ENCODE peak calls at places on chromosomes 1 and 21, in seven cellular contexts. One of them, this sample, is unnamed.
A peak's percentile ranks its signal among the peaks of the same experiment; 100 is the strongest.

GRCh38 chr1:78718566-78718965 is 68.9 kb downstream of the IFI44 start:
- DNase-seq in amniotic stem cell: no peak
- DNase-seq in SJSA1: no peak
- DNase-seq in CD4-positive, CD25-positive, alpha-beta regulatory T cell: no peak
- DNase-seq in cardiac fibroblast: peak; percentile 42
- DNase-seq in AG04450: peak; percentile 7
- DNase-seq in GDM1: no peak
- DNase-seq in this sample: no peak

GRCh38 chr1:25018110-25018470 is 88.0 kb upstream of the RUNX3 start:
- DNase-seq in amniotic stem cell: no peak
- DNase-seq in SJSA1: no peak
- DNase-seq in CD4-positive, CD25-positive, alpha-beta regulatory T cell: no peak
- DNase-seq in cardiac fibroblast: no peak
- DNase-seq in AG04450: no peak
- DNase-seq in GDM1: no peak
- DNase-seq in this sample: no peak

GRCh38 chr1:65554829-65555228 is 134.4 kb downstream of the LEPR start:
- DNase-seq in amniotic stem cell: no peak
- DNase-seq in SJSA1: no peak
- DNase-seq in CD4-positive, CD25-positive, alpha-beta regulatory T cell: no peak
- DNase-seq in cardiac fibroblast: no peak
- DNase-seq in AG04450: no peak
- DNase-seq in GDM1: no peak
- DNase-seq in this sample: no peak

GRCh38 chr1:99784143-99784542 is 17.7 kb upstream of the FRRS1 start:
- DNase-seq in amniotic stem cell: no peak
- DNase-seq in SJSA1: no peak
- DNase-seq in CD4-positive, CD25-positive, alpha-beta regulatory T cell: no peak
- DNase-seq in cardiac fibroblast: no peak
- DNase-seq in AG04450: no peak
- DNase-seq in GDM1: no peak
- DNase-seq in this sample: no peak

GRCh38 chr1:7769673-7770412 is 1.3 kb upstream of the VAMP3 start:
- DNase-seq in amniotic stem cell: no peak
- DNase-seq in SJSA1: no peak
- DNase-seq in CD4-positive, CD25-positive, alpha-beta regulatory T cell: no peak
- DNase-seq in cardiac fibroblast: no peak
- DNase-seq in AG04450: no peak
- DNase-seq in GDM1: no peak
- DNase-seq in this sample: no peak

GRCh38 chr21:45309069-45309521 is 21.4 kb upstream of the POFUT2 start:
- DNase-seq in amniotic stem cell: no peak
- DNase-seq in SJSA1: peak; percentile 89
- DNase-seq in CD4-positive, CD25-positive, alpha-beta regulatory T cell: peak; percentile 9
- DNase-seq in cardiac fibroblast: peak; percentile 86
- DNase-seq in AG04450: no peak
- DNase-seq in GDM1: peak; percentile 16
- DNase-seq in this sample: peak; percentile 55

GRCh38 chr1:99963041-99963795 is 6.6 kb upstream of the SLC35A3 start:
- DNase-seq in amniotic stem cell: no peak
- DNase-seq in SJSA1: no peak
- DNase-seq in CD4-positive, CD25-positive, alpha-beta regulatory T cell: no peak
- DNase-seq in cardiac fibroblast: peak; percentile 82
- DNase-seq in AG04450: no peak
- DNase-seq in GDM1: no peak
- DNase-seq in this sample: no peak

GRCh38 chr1:168737446-168737845 is 8.4 kb upstream of the DPT start:
- DNase-seq in amniotic stem cell: no peak
- DNase-seq in SJSA1: no peak
- DNase-seq in CD4-positive, CD25-positive, alpha-beta regulatory T cell: no peak
- DNase-seq in cardiac fibroblast: no peak
- DNase-seq in AG04450: no peak
- DNase-seq in GDM1: no peak
- DNase-seq in this sample: no peak

GRCh38 chr1:218671573-218671972 is 326.4 kb downstream of the TGFB2 start:
- DNase-seq in amniotic stem cell: no peak
- DNase-seq in SJSA1: no peak
- DNase-seq in CD4-positive, CD25-positive, alpha-beta regulatory T cell: no peak
- DNase-seq in cardiac fibroblast: no peak
- DNase-seq in AG04450: no peak
- DNase-seq in GDM1: no peak
- DNase-seq in this sample: no peak

GRCh38 chr1:100721502-100722205 is 2.1 kb downstream of the VCAM1 start:
- DNase-seq in amniotic stem cell: peak; percentile 72
- DNase-seq in SJSA1: peak; percentile 62
- DNase-seq in CD4-positive, CD25-positive, alpha-beta regulatory T cell: no peak
- DNase-seq in cardiac fibroblast: peak; percentile 77
- DNase-seq in AG04450: peak; percentile 94
- DNase-seq in GDM1: no peak
- DNase-seq in this sample: no peak

GRCh38 chr1:212515329-212515760 is 82.6 kb downstream of the NENF start:
- DNase-seq in amniotic stem cell: no peak
- DNase-seq in SJSA1: no peak
- DNase-seq in CD4-positive, CD25-positive, alpha-beta regulatory T cell: no peak
- DNase-seq in cardiac fibroblast: no peak
- DNase-seq in AG04450: no peak
- DNase-seq in GDM1: no peak
- DNase-seq in this sample: no peak

GRCh38 chr1:24151175-24151533 is 8.2 kb upstream of the IL22RA1 start:
- DNase-seq in amniotic stem cell: no peak
- DNase-seq in SJSA1: no peak
- DNase-seq in CD4-positive, CD25-positive, alpha-beta regulatory T cell: peak; percentile 2
- DNase-seq in cardiac fibroblast: no peak
- DNase-seq in AG04450: no peak
- DNase-seq in GDM1: no peak
- DNase-seq in this sample: no peak

GRCh38 chr1:180042994-180043622 is 88.5 kb downstream of the CEP350 start:
- DNase-seq in amniotic stem cell: peak; percentile 32
- DNase-seq in SJSA1: no peak
- DNase-seq in CD4-positive, CD25-positive, alpha-beta regulatory T cell: no peak
- DNase-seq in cardiac fibroblast: peak; percentile 83
- DNase-seq in AG04450: peak; percentile 42
- DNase-seq in GDM1: no peak
- DNase-seq in this sample: no peak